ENCODE peak calls at places on chromosomes 6 and 20, in six cellular contexts. B is lung; N is ELR; U is stimulated activated CD8-positive, alpha-beta memory T cell treated with anti-CD3 and anti-CD28 coated beads, Interleukin-4, amount 100 ng/mL, for 48 hours; C is HuH-7.5; W is brain microvascular endothelial cell. Q is an unnamed sample.

GRCh38 chr6:154488276-154488627 is 22.2 kb downstream of the CNKSR3 start:
- DNase-seq in N (no peak), C (no peak), B (no peak), W (no peak), U (no peak), Q (no peak)

GRCh38 chr20:48904566-48905321 is 16.8 kb upstream of the ARFGEF2 start:
- DNase-seq in B (peak), W (peak), N (peak), C (peak), U (peak), Q (peak)

GRCh38 chr6:144294016-144294415 is 8.9 kb downstream of the UTRN start:
- DNase-seq in U (no peak), B (no peak), N (peak), C (no peak), W (no peak), Q (no peak)

GRCh38 chr6:21800948-21801438 is 207.4 kb downstream of the SOX4 start:
- DNase-seq in B (no peak), W (peak), U (no peak), C (peak), N (peak), Q (no peak)

GRCh38 chr6:81769834-81770233 is 17.4 kb upstream of the TENT5A start:
- DNase-seq in U (no peak), W (no peak), C (no peak), N (peak), B (no peak), Q (no peak)

GRCh38 chr6:79777713-79778579 is 146.8 kb downstream of the SH3BGRL2 start:
- DNase-seq in W (peak), C (peak), N (peak), B (peak), U (peak), Q (peak)

GRCh38 chr6:88360203-88360797 is 194.2 kb upstream of the CNR1 start:
- DNase-seq in C (no peak), W (peak), U (no peak), B (no peak), N (peak), Q (no peak)

GRCh38 chr6:741410-742339 is 48.7 kb upstream of the EXOC2 start:
- DNase-seq in C (no peak), N (no peak), B (no peak), W (no peak), U (no peak), Q (no peak)

GRCh38 chr20:33444797-33445560 is 1.4 kb upstream of the SNTA1 start:
- DNase-seq in W (no peak), U (peak), B (no peak), C (peak), N (peak), Q (peak)

GRCh38 chr6:44805239-44805849 is 417.8 kb downstream of the CDC5L start:
- DNase-seq in W (no peak), N (peak), C (no peak), B (no peak), U (no peak), Q (no peak)

GRCh38 chr6:38876470-38876869 is 161.4 kb downstream of the DNAH8 start:
- DNase-seq in C (no peak), N (no peak), U (peak), W (no peak), B (no peak), Q (no peak)

GRCh38 chr6:9225441-9225871 is 790.1 kb upstream of the SLC35B3 start:
- DNase-seq in N (no peak), U (no peak), C (no peak), B (no peak), W (no peak), Q (no peak)

GRCh38 chr20:4766631-4767030 is 44.9 kb downstream of the PRND start:
- DNase-seq in W (no peak), B (no peak), U (no peak), C (no peak), N (no peak), Q (peak)

GRCh38 chr20:8432435-8433148 is 300.5 kb downstream of the PLCB1 start:
- DNase-seq in C (no peak), B (no peak), W (no peak), N (no peak), U (no peak), Q (no peak)

Q was measured in NAMALWA.